ENCODE peak calls at places on chromosomes 1 and 21, in four cellular contexts. One of them, this sample, is unnamed.

GRCh38 chr1:38454749-38455441 is 404.7 kb downstream of the RRAGC start:
- DNase-seq in H9: no peak
- DNase-seq in neuronal stem cell: no peak
- DNase-seq in H1: no peak
- DNase-seq in this sample: no peak

GRCh38 chr21:37532868-37533780 is 166.6 kb downstream of the DYRK1A start:
- DNase-seq in H9: no peak
- DNase-seq in neuronal stem cell: no peak
- DNase-seq in H1: peak; percentile 10
- DNase-seq in this sample: peak; percentile 68

GRCh38 chr21:20250337-20250736 is 747.9 kb upstream of the NCAM2 start:
- DNase-seq in H9: no peak
- DNase-seq in neuronal stem cell: no peak
- DNase-seq in H1: no peak
- DNase-seq in this sample: no peak

GRCh38 chr1:3636080-3636479 is 11.3 kb downstream of the TPRG1L start:
- DNase-seq in H9: no peak
- DNase-seq in neuronal stem cell: no peak
- DNase-seq in H1: no peak
- DNase-seq in this sample: no peak

GRCh38 chr1:40936878-40937484 is 42.5 kb upstream of the CTPS1 start:
- DNase-seq in H9: no peak
- DNase-seq in neuronal stem cell: no peak
- DNase-seq in H1: no peak
- DNase-seq in this sample: peak; percentile 70

GRCh38 chr1:40096977-40097782 is at the start of gene PPT1:
- DNase-seq in H9: peak; percentile 88
- DNase-seq in neuronal stem cell: peak; percentile 66
- DNase-seq in H1: peak; percentile 51
- DNase-seq in this sample: peak; percentile 70

GRCh38 chr1:37667023-37667769 is 25.1 kb upstream of the CDCA8 start:
- DNase-seq in H9: no peak
- DNase-seq in neuronal stem cell: no peak
- DNase-seq in H1: no peak
- DNase-seq in this sample: no peak

GRCh38 chr1:160189649-160190625 is at the start of gene CASQ1:
- DNase-seq in H9: no peak
- DNase-seq in neuronal stem cell: no peak
- DNase-seq in H1: no peak
- DNase-seq in this sample: no peak

GRCh38 chr1:239731079-239731744 is 344.8 kb downstream of the CHRM3 start:
- DNase-seq in H9: no peak
- DNase-seq in neuronal stem cell: no peak
- DNase-seq in H1: no peak
- DNase-seq in this sample: no peak

GRCh38 chr1:27154991-27155781 is at the start of gene SLC9A1:
- DNase-seq in H9: peak; percentile 94
- DNase-seq in neuronal stem cell: peak; percentile 89
- DNase-seq in H1: peak; percentile 73
- DNase-seq in this sample: peak; percentile 95

DNA sequence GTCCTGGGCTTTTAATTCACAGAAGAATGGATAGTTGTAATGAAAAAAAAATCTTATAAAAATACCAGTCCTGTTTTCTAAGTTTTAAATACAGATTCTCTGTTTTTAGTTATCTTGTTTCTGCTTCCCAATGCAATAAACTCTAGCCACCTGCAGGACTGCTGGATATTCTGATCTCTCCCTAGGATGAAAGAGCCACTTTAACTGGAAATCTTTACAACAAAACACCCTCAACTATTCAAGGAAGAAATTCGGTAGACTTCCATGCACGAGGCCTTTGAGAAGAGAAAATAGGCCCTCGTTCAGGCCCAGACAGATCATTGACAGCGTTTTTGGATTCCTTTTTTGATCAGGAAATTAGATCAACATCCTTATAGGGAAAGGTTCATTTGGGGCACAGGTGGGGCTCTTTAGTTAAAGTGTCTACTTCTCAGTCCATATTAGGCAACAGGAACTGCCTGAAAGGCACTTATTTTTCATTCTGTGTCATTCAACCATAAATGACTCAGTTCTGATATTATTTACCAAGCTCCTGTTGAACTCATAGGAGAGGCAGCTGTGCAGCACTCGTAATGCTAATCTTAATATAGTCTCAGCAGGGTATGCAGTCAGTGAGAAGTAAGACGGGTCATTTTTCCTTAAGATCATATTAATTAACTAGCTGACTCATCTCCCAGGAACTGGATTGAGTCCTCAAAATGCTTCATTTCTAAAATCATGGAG is 71.1 kb upstream of the ERRFI1 start:
- DNase-seq in H9: no peak
- DNase-seq in neuronal stem cell: no peak
- DNase-seq in H1: no peak
- DNase-seq in this sample: peak; percentile 94
- H3K23ac ChIP-seq in H9: no peak overlapping the region
- H3K23ac ChIP-seq in neuronal stem cell: no peak overlapping the region
- H3K23ac ChIP-seq in H1: no peak overlapping the region
- H3K23ac ChIP-seq in this sample: no peak overlapping the region

GRCh38 chr1:161970633-161971032 is 53.0 kb downstream of the OLFML2B start:
- DNase-seq in H9: no peak
- DNase-seq in neuronal stem cell: no peak
- DNase-seq in H1: no peak
- DNase-seq in this sample: no peak

GRCh38 chr1:161972828-161973227 is 50.8 kb downstream of the OLFML2B start:
- DNase-seq in H9: no peak
- DNase-seq in neuronal stem cell: no peak
- DNase-seq in H1: no peak
- DNase-seq in this sample: no peak

GRCh38 chr1:161978011-161978790 is 45.5 kb downstream of the OLFML2B start:
- DNase-seq in H9: no peak
- DNase-seq in neuronal stem cell: no peak
- DNase-seq in H1: no peak
- DNase-seq in this sample: no peak

GRCh38 chr1:161973924-161974845 is 49.5 kb downstream of the OLFML2B start:
- DNase-seq in H9: no peak
- DNase-seq in neuronal stem cell: no peak
- DNase-seq in H1: no peak
- DNase-seq in this sample: no peak
- H3K27ac ChIP-seq in H9: no peak overlapping the region
- H3K27ac ChIP-seq in neuronal stem cell: no peak overlapping the region
- H3K27ac ChIP-seq in H1: no peak overlapping the region
- H3K27ac ChIP-seq in this sample: no peak overlapping the region

GRCh38 chr1:15393475-15394260 is 16.0 kb upstream of the EFHD2 start:
- DNase-seq in H9: no peak
- DNase-seq in neuronal stem cell: no peak
- DNase-seq in H1: no peak
- DNase-seq in this sample: no peak
- H2AFZ ChIP-seq in H9: no peak overlapping the region
- H2AFZ ChIP-seq in neuronal stem cell: peak overlapping the region; percentile 36
- H2AFZ ChIP-seq in H1: no peak overlapping the region
- H2AFZ ChIP-seq in this sample: no peak overlapping the region

GRCh38 chr21:45480701-45481500 is 61.3 kb downstream of the SLC19A1 start:
- DNase-seq in H9: no peak
- DNase-seq in neuronal stem cell: no peak
- DNase-seq in H1: no peak
- DNase-seq in this sample: no peak

GRCh38 chr21:45479691-45480675 is 62.3 kb downstream of the SLC19A1 start:
- DNase-seq in H9: no peak
- DNase-seq in neuronal stem cell: no peak
- DNase-seq in H1: no peak
- DNase-seq in this sample: no peak

GRCh38 chr21:45477176-45478114 is 64.8 kb downstream of the SLC19A1 start:
- DNase-seq in H9: no peak
- DNase-seq in neuronal stem cell: no peak
- DNase-seq in H1: no peak
- DNase-seq in this sample: no peak

GRCh38 chr21:45478115-45478801 is 64.0 kb downstream of the SLC19A1 start:
- DNase-seq in H9: peak; percentile 84
- DNase-seq in neuronal stem cell: peak; percentile 61
- DNase-seq in H1: peak; percentile 49
- DNase-seq in this sample: peak; percentile 68

GRCh38 chr21:45478816-45479669 is 63.2 kb downstream of the SLC19A1 start:
- DNase-seq in H9: no peak
- DNase-seq in neuronal stem cell: no peak
- DNase-seq in H1: no peak
- DNase-seq in this sample: no peak
- H3K23ac ChIP-seq in H9: no peak overlapping the region
- H3K23ac ChIP-seq in neuronal stem cell: peak overlapping the region; percentile 92
- H3K23ac ChIP-seq in H1: no peak overlapping the region
- H3K23ac ChIP-seq in this sample: no peak overlapping the region

GRCh38 chr21:38908537-38908936 is 102.8 kb downstream of the ETS2 start:
- DNase-seq in H9: no peak
- DNase-seq in neuronal stem cell: no peak
- DNase-seq in H1: no peak
- DNase-seq in this sample: no peak
- H3K27ac ChIP-seq in H9: no peak overlapping the region
- H3K27ac ChIP-seq in neuronal stem cell: no peak overlapping the region
- H3K27ac ChIP-seq in H1: no peak overlapping the region
- H3K27ac ChIP-seq in this sample: no peak overlapping the region

GRCh38 chr1:165699577-165699976 is 1.2 kb upstream of the ALDH9A1 start:
- DNase-seq in H9: no peak
- DNase-seq in neuronal stem cell: no peak
- DNase-seq in H1: no peak
- DNase-seq in this sample: no peak

GRCh38 chr1:165695011-165695410 is 3.4 kb downstream of the ALDH9A1 start:
- DNase-seq in H9: no peak
- DNase-seq in neuronal stem cell: no peak
- DNase-seq in H1: no peak
- DNase-seq in this sample: no peak

GRCh38 chr1:165696625-165697100 is 1.7 kb downstream of the ALDH9A1 start:
- DNase-seq in H9: no peak
- DNase-seq in neuronal stem cell: no peak
- DNase-seq in H1: no peak
- DNase-seq in this sample: peak; percentile 86

GRCh38 chr1:165697881-165698842 is at the start of gene ALDH9A1:
- DNase-seq in H9: peak; percentile 95
- DNase-seq in neuronal stem cell: peak; percentile 77
- DNase-seq in H1: peak; percentile 66
- DNase-seq in this sample: peak; percentile 84

GRCh38 chr1:165697491-165697880 is 876 bp downstream of the ALDH9A1 start:
- DNase-seq in H9: no peak
- DNase-seq in neuronal stem cell: no peak
- DNase-seq in H1: no peak
- DNase-seq in this sample: peak; percentile 40
- H2AFZ ChIP-seq in H9: no peak overlapping the region
- H2AFZ ChIP-seq in neuronal stem cell: peak overlapping the region; percentile 88
- H2AFZ ChIP-seq in H1: no peak overlapping the region
- H2AFZ ChIP-seq in this sample: no peak overlapping the region

DNA sequence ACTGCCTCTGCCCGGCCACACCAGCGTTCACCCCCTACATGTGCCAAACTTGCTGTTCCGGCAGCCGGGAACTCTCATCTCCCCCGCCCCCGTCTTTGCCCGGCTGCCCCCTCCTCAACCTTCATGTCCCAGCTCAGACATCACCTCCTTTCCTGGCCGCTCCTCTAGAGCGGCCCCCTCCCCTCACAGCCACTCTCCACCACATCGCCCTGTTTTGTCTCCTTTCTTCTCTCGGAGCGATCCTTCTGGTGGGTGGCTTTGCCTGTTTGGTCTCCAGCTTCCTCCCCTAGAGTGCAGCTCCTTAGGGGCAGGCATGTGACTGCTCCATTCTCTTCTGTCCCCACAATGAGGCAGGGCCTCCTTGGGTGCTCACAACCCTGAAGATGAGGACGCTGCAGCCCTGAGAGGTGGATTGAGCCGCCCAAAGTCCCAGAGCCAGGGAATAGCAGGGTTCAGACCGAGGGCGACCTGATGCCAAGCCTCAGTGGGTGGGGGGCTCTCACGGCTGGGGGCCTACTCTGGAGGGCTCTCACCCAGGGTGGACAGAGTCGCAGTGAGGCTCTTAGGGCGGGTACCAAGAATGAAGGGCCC is 44.9 kb upstream of the ECE1 start:
- DNase-seq in H9: no peak
- DNase-seq in neuronal stem cell: no peak
- DNase-seq in H1: no peak
- DNase-seq in this sample: no peak
- H3K23ac ChIP-seq in H9: no peak overlapping the region
- H3K23ac ChIP-seq in neuronal stem cell: no peak overlapping the region
- H3K23ac ChIP-seq in H1: no peak overlapping the region
- H3K23ac ChIP-seq in this sample: no peak overlapping the region

GRCh38 chr1:218165687-218166088 is 119.4 kb upstream of the RRP15 start:
- DNase-seq in H9: no peak
- DNase-seq in neuronal stem cell: peak; percentile 5
- DNase-seq in H1: no peak
- DNase-seq in this sample: no peak

DNA sequence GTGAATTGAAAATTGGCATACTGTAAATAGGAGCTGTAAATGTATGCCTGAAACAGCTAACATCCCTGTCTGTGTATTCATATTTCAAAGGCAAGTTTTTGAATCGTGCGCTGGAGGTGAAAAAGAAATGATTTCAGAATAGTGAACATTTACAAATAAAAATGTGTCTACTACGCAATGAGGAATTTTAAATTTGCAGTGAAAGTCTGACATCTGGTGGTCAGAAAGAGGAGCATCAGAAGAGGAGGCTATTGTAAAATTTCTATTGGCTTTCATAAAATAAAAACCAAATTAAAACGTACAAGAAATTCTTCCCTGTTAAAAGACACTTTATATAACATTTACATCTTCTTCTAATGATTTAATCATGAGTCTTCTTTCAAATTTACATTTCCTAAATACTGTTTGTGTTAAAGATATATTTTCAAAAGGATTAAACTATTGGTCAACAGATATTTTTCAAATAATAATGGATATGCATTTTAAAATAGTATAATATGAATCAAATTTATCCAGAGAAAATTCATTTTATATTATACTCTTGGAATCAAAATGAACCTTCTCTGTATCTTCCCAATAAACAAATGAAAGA is 113.7 kb upstream of the RRP15 start:
- DNase-seq in H9: no peak
- DNase-seq in neuronal stem cell: peak; percentile 32
- DNase-seq in H1: no peak
- DNase-seq in this sample: peak; percentile 52
- H3K27ac ChIP-seq in H9: no peak overlapping the region
- H3K27ac ChIP-seq in neuronal stem cell: no peak overlapping the region
- H3K27ac ChIP-seq in H1: no peak overlapping the region
- H3K27ac ChIP-seq in this sample: no peak overlapping the region